ENCODE peak calls at places on chromosomes 2 and 18, in ten cellular contexts. G is epithelial cell of esophagus; S is kidney; F is breast epithelium; P is CD8-positive, alpha-beta T cell; A is PC-9; Y is upper lobe of right lung; C is nephron progenitor cell; W is psoas muscle; X is tibial nerve. E is an unnamed sample.

GRCh38 chr18:59267511-59268126 is 5.6 kb downstream of the RAX start:
- DNase-seq in P (no peak), C (no peak), A (no peak), S (no peak), Y (no peak), W (no peak), X (no peak), G (peak), F (no peak), E (no peak)

GRCh38 chr2:68238955-68239822 is 13.1 kb downstream of the PPP3R1 start:
- DNase-seq in S (no peak), X (no peak), G (peak), F (no peak), Y (no peak), C (no peak), A (no peak), W (no peak), P (no peak), E (no peak)

GRCh38 chr2:206105038-206105437 is 19.1 kb upstream of the INO80D start:
- DNase-seq in C (no peak), F (no peak), P (no peak), G (no peak), X (no peak), A (no peak), S (no peak), W (no peak), Y (no peak), E (no peak)

GRCh38 chr2:213806125-213806726 is 522.0 kb downstream of the SPAG16 start:
- DNase-seq in F (no peak), S (no peak), P (no peak), G (peak), C (no peak), W (no peak), X (no peak), Y (no peak), A (no peak), E (no peak)

GRCh38 chr2:127811397-127811860 is 458 bp upstream of the WDR33 start:
- DNase-seq in X (no peak), P (no peak), Y (no peak), G (no peak), S (peak), A (no peak), F (no peak), W (no peak), C (no peak), E (no peak)

GRCh38 chr18:13545955-13546354 is 180.4 kb downstream of the FAM210A start:
- DNase-seq in W (no peak), X (no peak), C (no peak), F (no peak), P (no peak), Y (no peak), S (no peak), G (no peak), A (no peak), E (no peak)

GRCh38 chr2:51120754-51121280 is 88.9 kb upstream of the NRXN1 start:
- DNase-seq in S (no peak), W (no peak), A (no peak), X (no peak), Y (no peak), G (no peak), F (no peak), P (no peak), C (no peak), E (no peak)

GRCh38 chr2:215635788-215636139 is 199.9 kb upstream of the FN1 start:
- DNase-seq in C (no peak), X (no peak), P (no peak), S (no peak), W (no peak), Y (no peak), G (peak), A (peak), F (no peak), E (no peak)

GRCh38 chr2:158969717-158970521 is 1.5 kb downstream of the TANC1 start:
- DNase-seq in W (peak), C (peak), S (peak), G (peak), X (no peak), A (peak), P (no peak), Y (peak), F (peak), E (no peak)

GRCh38 chr2:210913461-210913860 is 357.1 kb downstream of the CPS1 start:
- DNase-seq in F (no peak), A (no peak), G (no peak), Y (no peak), X (no peak), W (no peak), P (no peak), S (no peak), C (no peak), E (no peak)

GRCh38 chr18:75638597-75639467 is 211.3 kb upstream of the SMIM21 start:
- DNase-seq in Y (no peak), G (no peak), P (no peak), F (no peak), W (no peak), S (peak), X (no peak), A (no peak), C (peak), E (no peak)

GRCh38 chr2:40450066-40450841 is 1.6 kb downstream of the SLC8A1 start:
- DNase-seq in P (no peak), W (no peak), Y (no peak), F (no peak), X (no peak), S (peak), C (no peak), A (no peak), G (peak), E (no peak)

GRCh38 chr2:218172808-218173207 is 6.0 kb upstream of the CXCR1 start:
- DNase-seq in G (no peak), X (no peak), F (no peak), P (no peak), A (no peak), S (no peak), W (no peak), C (no peak), Y (no peak), E (no peak)

GRCh38 chr2:135561925-135562324 is 30.6 kb downstream of the R3HDM1 start:
- DNase-seq in C (no peak), P (no peak), A (no peak), X (no peak), S (no peak), F (no peak), Y (no peak), W (no peak), G (no peak), E (no peak)

GRCh38 chr2:128424806-128425205 is 106.1 kb upstream of the HS6ST1 start:
- DNase-seq in C (no peak), W (no peak), G (no peak), A (peak), S (peak), P (no peak), F (no peak), X (no peak), Y (peak), E (no peak)

GRCh38 chr2:60515751-60516226 is 37.7 kb downstream of the BCL11A start:
- DNase-seq in G (peak), X (no peak), W (no peak), A (no peak), S (no peak), Y (no peak), C (no peak), F (no peak), P (no peak), E (peak)

GRCh38 chr2:235048549-235048948 is 96.7 kb downstream of the SH3BP4 start:
- DNase-seq in Y (no peak), P (no peak), X (no peak), C (no peak), W (no peak), F (no peak), S (no peak), G (no peak), A (no peak), E (no peak)

GRCh38 chr2:14712091-14712490 is 79.6 kb downstream of the LRATD1 start:
- DNase-seq in Y (no peak), G (no peak), X (no peak), W (no peak), P (no peak), C (no peak), F (no peak), A (no peak), S (no peak), E (no peak)

GRCh38 chr18:392926-393325 is 107.6 kb downstream of the COLEC12 start:
- DNase-seq in P (no peak), C (no peak), X (no peak), Y (no peak), F (no peak), S (no peak), A (no peak), W (no peak), G (no peak), E (no peak)

GRCh38 chr2:54279385-54279784 is 23.4 kb upstream of the TSPYL6 start:
- DNase-seq in S (no peak), P (no peak), C (no peak), W (no peak), G (no peak), X (no peak), Y (no peak), F (no peak), A (no peak), E (no peak)

GRCh38 chr2:216066255-216066654 is 15.4 kb downstream of the PECR start:
- DNase-seq in P (no peak), A (no peak), W (no peak), Y (no peak), S (no peak), F (no peak), C (no peak), X (no peak), G (peak), E (no peak)

GRCh38 chr2:166388488-166389070 is 12.8 kb upstream of the SCN9A start:
- DNase-seq in Y (no peak), C (no peak), W (no peak), S (no peak), G (no peak), X (no peak), A (no peak), P (no peak), F (no peak), E (no peak)

GRCh38 chr18:34509163-34509562 is 200.9 kb upstream of the DTNA start:
- DNase-seq in A (no peak), C (no peak), P (no peak), F (no peak), W (no peak), G (no peak), X (no peak), Y (no peak), S (no peak), E (no peak)

GRCh38 chr18:58947136-58947732 is 82.6 kb downstream of the ZNF532 start:
- DNase-seq in W (no peak), A (no peak), G (no peak), P (no peak), S (no peak), F (no peak), X (no peak), C (no peak), Y (no peak), E (no peak)

GRCh38 chr2:24682357-24682756 is 110.8 kb downstream of the PTRHD1 start:
- DNase-seq in W (no peak), Y (no peak), A (no peak), G (no peak), F (no peak), C (no peak), X (no peak), P (no peak), S (no peak), E (no peak)

GRCh38 chr2:138752231-138752956 is 27.8 kb downstream of the NXPH2 start:
- DNase-seq in X (no peak), W (no peak), C (no peak), S (no peak), P (no peak), G (peak), F (peak), A (no peak), Y (no peak), E (no peak)

GRCh38 chr2:18988557-18989232 is 369.7 kb downstream of the OSR1 start:
- DNase-seq in A (no peak), X (no peak), F (no peak), C (no peak), S (no peak), W (no peak), P (no peak), G (no peak), Y (no peak), E (no peak)

GRCh38 chr2:18986046-18986445 is 372.4 kb downstream of the OSR1 start:
- DNase-seq in X (no peak), A (no peak), P (no peak), S (no peak), Y (no peak), G (no peak), F (no peak), W (no peak), C (no peak), E (no peak)

GRCh38 chr2:18991177-18992168 is 366.9 kb downstream of the OSR1 start:
- DNase-seq in C (no peak), X (no peak), S (no peak), A (peak), F (peak), P (no peak), W (peak), Y (no peak), G (peak), E (no peak)

GRCh38 chr2:18987021-18987420 is 371.4 kb downstream of the OSR1 start:
- DNase-seq in S (no peak), F (no peak), G (no peak), C (no peak), X (no peak), Y (no peak), W (no peak), A (no peak), P (no peak), E (no peak)

GRCh38 chr2:18987592-18988073 is 370.8 kb downstream of the OSR1 start:
- DNase-seq in A (peak), P (no peak), C (no peak), X (peak), W (peak), G (peak), S (peak), F (peak), Y (no peak), E (no peak)
- TF ChIP-seq CTCF in A (no peak), P (no peak), C (no peak), X (no peak), W (peak), G (peak), S (no peak), F (no peak), Y (peak), E (no peak)

DNA sequence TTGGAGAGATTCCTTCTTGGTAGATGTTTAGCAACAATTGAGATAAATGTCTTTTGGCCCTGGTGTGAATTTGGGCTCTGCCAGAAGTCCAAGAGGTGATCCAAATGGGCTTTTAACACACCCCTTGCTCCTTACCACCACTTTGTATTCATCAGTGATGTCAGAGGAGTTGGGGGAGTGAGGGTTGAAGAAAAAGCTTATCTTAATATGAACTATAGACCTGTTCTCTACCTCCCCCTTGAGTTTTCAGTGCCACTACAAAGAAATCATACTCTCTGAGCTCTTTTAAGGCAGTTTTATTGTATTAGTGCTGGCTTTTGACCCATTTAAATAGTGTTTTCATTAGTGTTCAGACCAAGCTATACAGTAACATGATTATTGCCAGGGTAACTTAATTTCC is 229.1 kb downstream of the PHLPP1 start:
- DNase-seq in F (no peak), A (no peak), P (no peak), Y (no peak), G (no peak), S (no peak), W (no peak), X (no peak), C (no peak), E (no peak)
- TF ChIP-seq CTCF in F (no peak), A (no peak), P (no peak), Y (no peak), G (no peak), S (no peak), W (no peak), X (no peak), C (no peak), E (no peak)

DNA sequence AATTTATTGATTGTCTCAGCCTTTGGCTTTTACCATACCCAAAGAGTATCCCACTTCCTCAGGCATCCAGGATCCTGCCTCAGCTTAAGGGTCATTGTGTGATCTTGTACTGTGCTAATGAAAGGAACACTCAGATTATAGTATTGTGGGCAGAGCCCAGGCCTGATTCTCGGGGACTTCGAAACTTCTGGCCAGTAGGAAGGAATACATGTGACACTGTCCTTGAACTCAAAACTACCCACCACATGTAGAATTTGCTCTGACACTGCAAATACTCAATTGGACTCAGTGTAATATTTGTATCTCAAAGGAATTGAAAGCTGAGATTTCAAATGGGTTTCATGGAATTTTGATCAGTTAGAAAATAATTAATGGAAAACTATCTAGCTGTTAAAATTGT is 15.9 kb downstream of the DIS3L2 start:
- DNase-seq in C (no peak), A (no peak), G (no peak), X (no peak), Y (no peak), S (no peak), W (no peak), F (no peak), P (no peak), E (no peak)
- TF ChIP-seq CTCF in C (no peak), A (no peak), G (no peak), X (no peak), Y (no peak), S (no peak), W (no peak), F (no peak), P (no peak), E (no peak)

GRCh38 chr18:48007955-48008701 is 77.7 kb upstream of the SMAD2 start:
- DNase-seq in Y (peak), G (peak), C (peak), P (peak), A (peak), W (peak), F (no peak), S (peak), X (no peak), E (no peak)
- TF ChIP-seq CTCF in Y (peak), G (peak), C (peak), P (peak), A (peak), W (peak), F (no peak), S (peak), X (peak), E (peak)

DNA sequence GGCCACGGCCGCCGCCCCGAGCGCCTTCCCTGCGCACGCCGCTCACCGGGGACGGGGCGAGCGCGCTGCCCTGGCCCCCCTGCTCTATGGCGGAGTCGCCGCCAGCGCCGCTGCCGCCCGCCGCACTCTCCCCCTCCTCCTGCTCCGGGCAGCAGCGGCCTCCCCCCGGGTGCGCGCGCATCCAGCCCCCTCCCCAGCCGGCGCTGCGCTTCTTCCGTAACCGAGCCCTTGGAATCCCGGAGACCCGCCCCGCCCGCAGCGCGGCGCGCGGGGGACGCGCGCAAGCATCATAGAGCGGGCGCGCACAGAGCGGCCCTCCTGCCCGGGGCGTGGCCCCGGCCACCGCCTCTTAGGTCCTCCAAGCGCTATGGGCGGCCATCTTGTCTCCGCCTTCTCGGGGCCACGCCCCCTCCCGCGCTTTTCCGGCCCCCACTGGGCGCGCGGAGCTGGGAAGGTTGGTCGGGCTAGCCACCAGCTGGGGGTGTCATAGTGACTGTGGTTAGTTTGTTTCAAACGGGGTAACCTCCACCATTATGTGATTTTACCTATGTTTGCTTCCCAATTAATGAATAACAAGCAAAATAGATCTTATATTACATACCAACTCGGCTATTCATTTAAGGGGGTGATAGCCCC is at the start of gene MBD2:
- DNase-seq in G (peak), X (peak), P (peak), Y (peak), W (peak), A (peak), F (peak), C (peak), S (peak), E (peak)
- TF ChIP-seq CTCF in G (no peak), X (no peak), P (no peak), Y (peak), W (peak), A (no peak), F (peak), C (no peak), S (no peak), E (no peak)

GRCh38 chr2:45826889-45827635 is 175.6 kb downstream of the PRKCE start:
- DNase-seq in X (peak), F (no peak), P (no peak), A (no peak), W (peak), G (no peak), S (no peak), Y (no peak), C (no peak), E (no peak)

GRCh38 chr2:45822272-45822630 is 170.8 kb downstream of the PRKCE start:
- DNase-seq in C (peak), P (no peak), A (no peak), X (no peak), W (no peak), S (no peak), G (no peak), Y (no peak), F (no peak), E (no peak)

GRCh38 chr2:45826476-45826875 is 175.0 kb downstream of the PRKCE start:
- DNase-seq in C (no peak), F (no peak), S (no peak), P (no peak), A (no peak), G (no peak), W (no peak), Y (no peak), X (no peak), E (no peak)

GRCh38 chr2:45823723-45824206 is 172.3 kb downstream of the PRKCE start:
- DNase-seq in W (peak), F (peak), X (no peak), Y (peak), P (no peak), G (peak), S (peak), A (no peak), C (no peak), E (no peak)

DNA sequence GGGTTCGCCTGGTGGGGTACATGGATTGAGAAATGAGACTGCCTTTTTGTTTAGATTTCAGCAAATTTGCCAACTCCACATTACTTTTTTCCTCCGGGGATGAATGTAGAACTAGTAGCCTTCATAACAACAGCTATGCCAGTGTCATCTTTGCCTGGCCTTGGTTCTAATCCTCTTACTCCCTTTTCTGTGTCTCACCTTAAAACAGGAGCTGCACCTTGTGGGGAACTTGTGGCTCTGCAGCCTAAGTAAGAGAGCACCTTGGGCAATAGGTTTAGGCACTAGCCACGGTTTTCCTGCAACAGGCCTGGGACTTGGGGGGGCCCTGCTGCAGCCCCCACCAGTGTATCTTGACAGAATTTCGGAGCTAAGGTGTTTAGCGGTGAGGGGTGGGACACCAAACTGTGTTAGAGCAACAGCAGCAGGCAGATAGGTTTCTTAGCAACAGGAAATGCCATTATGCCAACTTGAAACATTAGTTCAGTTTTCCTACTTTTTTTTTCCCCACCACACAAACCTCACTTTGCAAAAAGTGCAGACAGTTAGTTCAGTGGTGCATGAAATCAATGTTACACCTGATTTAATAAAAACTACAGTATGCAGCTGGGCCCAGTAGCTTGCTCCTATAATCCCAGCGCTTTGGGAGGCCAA is 173.7 kb downstream of the PRKCE start:
- DNase-seq in S (no peak), F (no peak), Y (no peak), P (no peak), A (no peak), C (no peak), G (no peak), W (no peak), X (no peak), E (no peak)
- TF ChIP-seq CTCF in S (no peak), F (no peak), Y (no peak), P (no peak), A (no peak), C (no peak), G (peak), W (no peak), X (no peak), E (peak)